ENCODE peak calls at places on chromosomes 11 and 22, in seven cellular contexts. One of them, this sample, is unnamed.

GRCh38 chr11:86517557-86517956 is 142.9 kb downstream of the CCDC81 start:
- DNase-seq in MM.1S: no peak
- DNase-seq in Karpas-422: no peak
- DNase-seq in colonic mucosa: no peak
- DNase-seq in fibroblast of lung: no peak
- DNase-seq in IMR-90: no peak
- DNase-seq in kidney: no peak
- DNase-seq in this sample: no peak

GRCh38 chr22:49302530-49302929 is 525.1 kb downstream of the BRD1 start:
- DNase-seq in MM.1S: no peak
- DNase-seq in kidney: no peak
- DNase-seq in IMR-90: no peak
- DNase-seq in fibroblast of lung: no peak
- DNase-seq in colonic mucosa: no peak
- DNase-seq in Karpas-422: no peak
- DNase-seq in this sample: no peak

GRCh38 chr11:10072841-10073240 is 221.2 kb downstream of the SBF2 start:
- DNase-seq in MM.1S: no peak
- DNase-seq in IMR-90: peak; percentile 35
- DNase-seq in Karpas-422: no peak
- DNase-seq in kidney: no peak
- DNase-seq in fibroblast of lung: no peak
- DNase-seq in colonic mucosa: no peak
- DNase-seq in this sample: no peak

GRCh38 chr22:47990486-47990885 is 1228.0 kb downstream of the TBC1D22A start:
- DNase-seq in Karpas-422: no peak
- DNase-seq in IMR-90: no peak
- DNase-seq in kidney: no peak
- DNase-seq in colonic mucosa: no peak
- DNase-seq in MM.1S: no peak
- DNase-seq in fibroblast of lung: no peak
- DNase-seq in this sample: no peak

GRCh38 chr11:83007909-83008580 is 63.7 kb downstream of the RAB30 start:
- DNase-seq in IMR-90: peak; percentile 24
- DNase-seq in colonic mucosa: peak; percentile 76
- DNase-seq in fibroblast of lung: no peak
- DNase-seq in Karpas-422: peak; percentile 85
- DNase-seq in kidney: peak; percentile 75
- DNase-seq in MM.1S: peak; percentile 68
- DNase-seq in this sample: no peak

GRCh38 chr11:69460540-69461257 is 20.8 kb upstream of the LINC01488 start:
- DNase-seq in kidney: no peak
- DNase-seq in colonic mucosa: no peak
- DNase-seq in Karpas-422: no peak
- DNase-seq in MM.1S: no peak
- DNase-seq in IMR-90: peak; percentile 95
- DNase-seq in fibroblast of lung: peak; percentile 88
- DNase-seq in this sample: peak; percentile 48

GRCh38 chr11:44564198-44564597 is 1.3 kb upstream of the CD82 start:
- DNase-seq in colonic mucosa: peak; percentile 78
- DNase-seq in IMR-90: peak; percentile 28
- DNase-seq in Karpas-422: no peak
- DNase-seq in kidney: peak; percentile 76
- DNase-seq in fibroblast of lung: no peak
- DNase-seq in MM.1S: peak; percentile 30
- DNase-seq in this sample: no peak

GRCh38 chr11:66106786-66107599 is 36.9 kb downstream of the PACS1 start:
- DNase-seq in MM.1S: no peak
- DNase-seq in fibroblast of lung: no peak
- DNase-seq in colonic mucosa: no peak
- DNase-seq in Karpas-422: no peak
- DNase-seq in kidney: no peak
- DNase-seq in IMR-90: no peak
- DNase-seq in this sample: no peak

GRCh38 chr22:49783926-49784629 is 43.6 kb downstream of the BRD1 start:
- DNase-seq in MM.1S: no peak
- DNase-seq in Karpas-422: peak; percentile 36
- DNase-seq in fibroblast of lung: no peak
- DNase-seq in kidney: peak; percentile 56
- DNase-seq in colonic mucosa: no peak
- DNase-seq in IMR-90: no peak
- DNase-seq in this sample: no peak

GRCh38 chr22:39254789-39255298 is 10.1 kb upstream of the PDGFB start:
- DNase-seq in kidney: no peak
- DNase-seq in MM.1S: peak; percentile 71
- DNase-seq in IMR-90: peak; percentile 79
- DNase-seq in fibroblast of lung: no peak
- DNase-seq in Karpas-422: no peak
- DNase-seq in colonic mucosa: no peak
- DNase-seq in this sample: peak; percentile 53

GRCh38 chr22:49466926-49467590 is 360.6 kb downstream of the BRD1 start:
- DNase-seq in MM.1S: no peak
- DNase-seq in kidney: no peak
- DNase-seq in Karpas-422: peak; percentile 84
- DNase-seq in fibroblast of lung: no peak
- DNase-seq in colonic mucosa: no peak
- DNase-seq in IMR-90: no peak
- DNase-seq in this sample: no peak

GRCh38 chr22:27267145-27267544 is 534.4 kb downstream of the MN1 start:
- DNase-seq in kidney: no peak
- DNase-seq in Karpas-422: no peak
- DNase-seq in MM.1S: no peak
- DNase-seq in fibroblast of lung: no peak
- DNase-seq in colonic mucosa: no peak
- DNase-seq in IMR-90: no peak
- DNase-seq in this sample: peak; percentile 24
- H3K9ac ChIP-seq in kidney: no peak overlapping the region
- H3K9ac ChIP-seq in Karpas-422: no peak overlapping the region
- H3K9ac ChIP-seq in MM.1S: no peak overlapping the region
- H3K9ac ChIP-seq in fibroblast of lung: no peak overlapping the region
- H3K9ac ChIP-seq in colonic mucosa: no peak overlapping the region
- H3K9ac ChIP-seq in IMR-90: no peak overlapping the region
- H3K9ac ChIP-seq in this sample: no peak overlapping the region

GRCh38 chr22:41885116-41885515 is 29.8 kb downstream of the SHISA8 start:
- DNase-seq in kidney: no peak
- DNase-seq in MM.1S: no peak
- DNase-seq in IMR-90: no peak
- DNase-seq in colonic mucosa: no peak
- DNase-seq in Karpas-422: no peak
- DNase-seq in fibroblast of lung: no peak
- DNase-seq in this sample: no peak
- H3K36me3 ChIP-seq in kidney: peaks cover 48% of the 10 kb centered on the region
- H3K36me3 ChIP-seq in MM.1S: peaks cover 26% of the 10 kb centered on the region
- H3K36me3 ChIP-seq in IMR-90: peaks cover 48% of the 10 kb centered on the region
- H3K36me3 ChIP-seq in colonic mucosa: peaks cover 48% of the 10 kb centered on the region
- H3K36me3 ChIP-seq in Karpas-422: peaks cover 69% of the 10 kb centered on the region
- H3K36me3 ChIP-seq in fibroblast of lung: peaks cover 33% of the 10 kb centered on the region
- H3K36me3 ChIP-seq in this sample: peaks cover 95% of the 10 kb centered on the region

GRCh38 chr11:117020287-117020686 is 77.9 kb downstream of the SIK3 start:
- DNase-seq in Karpas-422: no peak
- DNase-seq in IMR-90: no peak
- DNase-seq in kidney: no peak
- DNase-seq in colonic mucosa: peak; percentile 33
- DNase-seq in fibroblast of lung: no peak
- DNase-seq in MM.1S: no peak
- DNase-seq in this sample: no peak

GRCh38 chr11:117020873-117021564 is 77.2 kb downstream of the SIK3 start:
- DNase-seq in kidney: no peak
- DNase-seq in fibroblast of lung: no peak
- DNase-seq in Karpas-422: no peak
- DNase-seq in colonic mucosa: peak; percentile 25
- DNase-seq in IMR-90: no peak
- DNase-seq in MM.1S: no peak
- DNase-seq in this sample: no peak

GRCh38 chr11:117017456-117017855 is 80.8 kb downstream of the SIK3 start:
- DNase-seq in fibroblast of lung: no peak
- DNase-seq in kidney: no peak
- DNase-seq in MM.1S: no peak
- DNase-seq in colonic mucosa: no peak
- DNase-seq in Karpas-422: no peak
- DNase-seq in IMR-90: no peak
- DNase-seq in this sample: no peak

GRCh38 chr11:117022526-117022925 is 75.7 kb downstream of the SIK3 start:
- DNase-seq in Karpas-422: no peak
- DNase-seq in colonic mucosa: no peak
- DNase-seq in fibroblast of lung: no peak
- DNase-seq in kidney: no peak
- DNase-seq in IMR-90: no peak
- DNase-seq in MM.1S: no peak
- DNase-seq in this sample: no peak

GRCh38 chr11:117019871-117020270 is 78.4 kb downstream of the SIK3 start:
- DNase-seq in colonic mucosa: peak; percentile 31
- DNase-seq in MM.1S: no peak
- DNase-seq in IMR-90: no peak
- DNase-seq in Karpas-422: no peak
- DNase-seq in kidney: no peak
- DNase-seq in fibroblast of lung: no peak
- DNase-seq in this sample: no peak
- H3K4me1 ChIP-seq in colonic mucosa: peaks cover 3% of the 10 kb centered on the region
- H3K4me1 ChIP-seq in MM.1S: peaks cover 7% of the 10 kb centered on the region
- H3K4me1 ChIP-seq in IMR-90: no peaks in the 10 kb centered on the region
- H3K4me1 ChIP-seq in Karpas-422: no peaks in the 10 kb centered on the region
- H3K4me1 ChIP-seq in kidney: peaks cover 19% of the 10 kb centered on the region
- H3K4me1 ChIP-seq in fibroblast of lung: peaks cover 2% of the 10 kb centered on the region
- H3K4me1 ChIP-seq in this sample: peaks cover 19% of the 10 kb centered on the region

GRCh38 chr11:76767659-76768058 is 15.5 kb upstream of the TSKU start:
- DNase-seq in Karpas-422: no peak
- DNase-seq in MM.1S: no peak
- DNase-seq in IMR-90: no peak
- DNase-seq in kidney: no peak
- DNase-seq in colonic mucosa: no peak
- DNase-seq in fibroblast of lung: no peak
- DNase-seq in this sample: no peak
- H3K9ac ChIP-seq in Karpas-422: no peak overlapping the region
- H3K9ac ChIP-seq in MM.1S: peak overlapping the region; percentile 32
- H3K9ac ChIP-seq in IMR-90: no peak overlapping the region
- H3K9ac ChIP-seq in kidney: peak overlapping the region; percentile 16
- H3K9ac ChIP-seq in colonic mucosa: peak overlapping the region; percentile 51
- H3K9ac ChIP-seq in fibroblast of lung: no peak overlapping the region
- H3K9ac ChIP-seq in this sample: no peak overlapping the region

GRCh38 chr11:12813371-12814225 is 139.4 kb downstream of the TEAD1 start:
- DNase-seq in fibroblast of lung: peak; percentile 96
- DNase-seq in Karpas-422: no peak
- DNase-seq in kidney: peak; percentile 73
- DNase-seq in MM.1S: no peak
- DNase-seq in colonic mucosa: peak; percentile 43
- DNase-seq in IMR-90: peak; percentile 88
- DNase-seq in this sample: no peak
- H3K36me3 ChIP-seq in fibroblast of lung: no peaks in the 10 kb centered on the region
- H3K36me3 ChIP-seq in Karpas-422: no peaks in the 10 kb centered on the region
- H3K36me3 ChIP-seq in kidney: no peaks in the 10 kb centered on the region
- H3K36me3 ChIP-seq in MM.1S: no peaks in the 10 kb centered on the region
- H3K36me3 ChIP-seq in colonic mucosa: no peaks in the 10 kb centered on the region
- H3K36me3 ChIP-seq in IMR-90: peaks cover 6% of the 10 kb centered on the region
- H3K36me3 ChIP-seq in this sample: no peaks in the 10 kb centered on the region

GRCh38 chr11:14645985-14646900 is 2.6 kb downstream of the PDE3B start:
- DNase-seq in Karpas-422: no peak
- DNase-seq in IMR-90: no peak
- DNase-seq in colonic mucosa: no peak
- DNase-seq in fibroblast of lung: peak; percentile 37
- DNase-seq in MM.1S: peak; percentile 16
- DNase-seq in kidney: no peak
- DNase-seq in this sample: no peak

GRCh38 chr11:14645247-14645912 is 1.8 kb downstream of the PDE3B start:
- DNase-seq in Karpas-422: no peak
- DNase-seq in MM.1S: no peak
- DNase-seq in kidney: no peak
- DNase-seq in fibroblast of lung: peak; percentile 52
- DNase-seq in IMR-90: peak; percentile 31
- DNase-seq in colonic mucosa: no peak
- DNase-seq in this sample: peak; percentile 35

GRCh38 chr11:14655435-14655834 is 11.8 kb downstream of the PDE3B start:
- DNase-seq in fibroblast of lung: no peak
- DNase-seq in colonic mucosa: no peak
- DNase-seq in IMR-90: no peak
- DNase-seq in kidney: no peak
- DNase-seq in MM.1S: no peak
- DNase-seq in Karpas-422: no peak
- DNase-seq in this sample: no peak

GRCh38 chr11:14653090-14653489 is 9.5 kb downstream of the PDE3B start:
- DNase-seq in fibroblast of lung: no peak
- DNase-seq in Karpas-422: no peak
- DNase-seq in IMR-90: no peak
- DNase-seq in colonic mucosa: no peak
- DNase-seq in MM.1S: no peak
- DNase-seq in kidney: no peak
- DNase-seq in this sample: no peak

GRCh38 chr11:14650064-14650463 is 6.5 kb downstream of the PDE3B start:
- DNase-seq in IMR-90: no peak
- DNase-seq in MM.1S: no peak
- DNase-seq in kidney: no peak
- DNase-seq in colonic mucosa: no peak
- DNase-seq in fibroblast of lung: no peak
- DNase-seq in Karpas-422: no peak
- DNase-seq in this sample: no peak
- H3K4me1 ChIP-seq in IMR-90: no peaks in the 10 kb centered on the region
- H3K4me1 ChIP-seq in MM.1S: no peaks in the 10 kb centered on the region
- H3K4me1 ChIP-seq in kidney: no peaks in the 10 kb centered on the region
- H3K4me1 ChIP-seq in colonic mucosa: no peaks in the 10 kb centered on the region
- H3K4me1 ChIP-seq in fibroblast of lung: no peaks in the 10 kb centered on the region
- H3K4me1 ChIP-seq in Karpas-422: no peaks in the 10 kb centered on the region
- H3K4me1 ChIP-seq in this sample: no peaks in the 10 kb centered on the region

DNA sequence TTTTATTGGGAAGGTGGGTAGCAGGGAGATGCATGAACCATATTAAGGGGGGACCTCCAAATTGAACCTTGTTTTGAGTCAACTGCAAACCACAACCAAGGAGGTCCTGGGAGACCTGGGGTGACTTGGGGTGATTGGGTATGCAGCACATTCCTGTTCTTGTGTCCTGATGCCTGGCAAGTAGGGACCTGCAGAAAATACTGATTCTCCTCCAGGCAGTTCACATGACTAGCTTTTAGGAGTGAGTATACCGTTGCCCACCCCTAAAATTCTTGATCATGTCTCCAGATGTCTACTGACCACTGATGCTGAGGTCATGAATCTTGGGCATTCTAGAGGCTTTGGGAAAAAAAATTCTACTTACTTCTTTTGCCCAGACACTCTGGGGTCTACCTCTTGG is 6.3 kb downstream of the EHF start:
- DNase-seq in fibroblast of lung: no peak
- DNase-seq in kidney: no peak
- DNase-seq in colonic mucosa: no peak
- DNase-seq in MM.1S: no peak
- DNase-seq in IMR-90: no peak
- DNase-seq in Karpas-422: no peak
- DNase-seq in this sample: no peak
- H3K9ac ChIP-seq in fibroblast of lung: no peak overlapping the region
- H3K9ac ChIP-seq in kidney: no peak overlapping the region
- H3K9ac ChIP-seq in colonic mucosa: no peak overlapping the region
- H3K9ac ChIP-seq in MM.1S: no peak overlapping the region
- H3K9ac ChIP-seq in IMR-90: no peak overlapping the region
- H3K9ac ChIP-seq in Karpas-422: no peak overlapping the region
- H3K9ac ChIP-seq in this sample: no peak overlapping the region

This sample was measured in adipocyte.